ENCODE peak calls at places on chromosomes 1 and 21, in eight cellular contexts. X is HAP-1, Q is heart left ventricle, R is MM.1S, D is hepatocyte, T is testis, L is thoracic aorta, J is SJCRH30. C is an unnamed sample. For H3K4me1, the result is how much of the 10 kb centered on the place peaks cover.

GRCh38 chr1:19133360-19133759 is 76.7 kb downstream of the UBR4 start:
- DNase-seq in X (no peak), Q (no peak), R (no peak), D (no peak), T (no peak), L (no peak), J (no peak), C (no peak)

GRCh38 chr1:33762099-33762830 is 101.6 kb upstream of the HMGB4 start:
- DNase-seq in X (no peak), Q (no peak), R (no peak), D (no peak), T (peak), L (no peak), J (no peak), C (no peak)

GRCh38 chr1:59076612-59077011 is 220.3 kb upstream of the FGGY start:
- DNase-seq in X (no peak), Q (no peak), R (no peak), D (no peak), T (no peak), L (no peak), J (no peak), C (no peak)

GRCh38 chr1:186626533-186626932 is 53.7 kb downstream of the PTGS2 start:
- DNase-seq in X (no peak), Q (no peak), R (peak), D (no peak), T (no peak), L (no peak), J (no peak), C (no peak)

GRCh38 chr21:45270306-45270821 is 17.3 kb downstream of the POFUT2 start:
- DNase-seq in X (no peak), Q (no peak), R (no peak), D (no peak), T (peak), L (no peak), J (no peak), C (peak)

GRCh38 chr1:44460107-44460885 is 55.2 kb downstream of the RNF220 start:
- DNase-seq in X (no peak), Q (no peak), R (no peak), D (no peak), T (peak), L (no peak), J (no peak), C (no peak)

GRCh38 chr21:39674794-39675193 is 62.1 kb downstream of the B3GALT5 start:
- DNase-seq in X (no peak), Q (no peak), R (no peak), D (peak), T (no peak), L (no peak), J (no peak), C (no peak)

GRCh38 chr1:209291715-209292114 is 291.8 kb upstream of the CAMK1G start:
- DNase-seq in X (no peak), Q (no peak), R (no peak), D (no peak), T (no peak), L (no peak), J (peak), C (no peak)

GRCh38 chr1:232634086-232634485 is 4.2 kb upstream of the SIPA1L2 start:
- DNase-seq in X (no peak), Q (no peak), R (peak), D (no peak), T (peak), L (no peak), J (no peak), C (no peak)

GRCh38 chr1:111615874-111616715 is 3.5 kb upstream of the RAP1A start:
- DNase-seq in X (no peak), Q (no peak), R (peak), D (no peak), T (no peak), L (no peak), J (no peak), C (no peak)

GRCh38 chr1:26911399-26912146 is 2.2 kb downstream of the NR0B2 start:
- DNase-seq in X (no peak), Q (no peak), R (no peak), D (no peak), T (no peak), L (no peak), J (no peak), C (no peak)

GRCh38 chr1:150017206-150017750 is 6.8 kb upstream of the OTUD7B start:
- DNase-seq in X (no peak), Q (no peak), R (no peak), D (peak), T (no peak), L (no peak), J (no peak), C (no peak)

GRCh38 chr1:18556364-18556763 is 74.3 kb upstream of the PAX7 start:
- DNase-seq in X (peak), Q (no peak), R (no peak), D (no peak), T (peak), L (no peak), J (no peak), C (no peak)

GRCh38 chr1:154572433-154573167 is 5.0 kb downstream of the CHRNB2 start:
- DNase-seq in X (no peak), Q (no peak), R (no peak), D (no peak), T (no peak), L (no peak), J (peak), C (no peak)

GRCh38 chr21:43919871-43920801 is 55.1 kb downstream of the AGPAT3 start:
- DNase-seq in X (no peak), Q (no peak), R (no peak), D (peak), T (no peak), L (no peak), J (no peak), C (no peak)

GRCh38 chr1:213914351-213914750 is 73.4 kb upstream of the PROX1 start:
- DNase-seq in X (no peak), Q (no peak), R (no peak), D (no peak), T (no peak), L (no peak), J (peak), C (no peak)

GRCh38 chr1:169044971-169045370 is 61.5 kb upstream of the ATP1B1 start:
- DNase-seq in X (no peak), Q (no peak), R (no peak), D (no peak), T (no peak), L (no peak), J (no peak), C (no peak)

GRCh38 chr1:225882008-225882698 is at the start of gene TMEM63A:
- DNase-seq in X (peak), Q (peak), R (peak), D (peak), T (peak), L (peak), J (peak), C (peak)

GRCh38 chr1:116769561-116769977 is 15.3 kb downstream of the CD2 start:
- DNase-seq in X (no peak), Q (no peak), R (peak), D (no peak), T (no peak), L (no peak), J (no peak), C (no peak)

GRCh38 chr1:72567511-72567910 is 285.2 kb upstream of the NEGR1 start:
- DNase-seq in X (no peak), Q (no peak), R (peak), D (peak), T (no peak), L (no peak), J (no peak), C (no peak)

GRCh38 chr21:45140346-45140940 is 66.1 kb downstream of the ADARB1 start:
- DNase-seq in X (peak), Q (peak), R (peak), D (peak), T (peak), L (no peak), J (peak), C (no peak)

GRCh38 chr1:78375996-78376395 is 114.8 kb upstream of the PTGFR start:
- DNase-seq in X (no peak), Q (no peak), R (peak), D (no peak), T (no peak), L (no peak), J (no peak), C (no peak)

DNA sequence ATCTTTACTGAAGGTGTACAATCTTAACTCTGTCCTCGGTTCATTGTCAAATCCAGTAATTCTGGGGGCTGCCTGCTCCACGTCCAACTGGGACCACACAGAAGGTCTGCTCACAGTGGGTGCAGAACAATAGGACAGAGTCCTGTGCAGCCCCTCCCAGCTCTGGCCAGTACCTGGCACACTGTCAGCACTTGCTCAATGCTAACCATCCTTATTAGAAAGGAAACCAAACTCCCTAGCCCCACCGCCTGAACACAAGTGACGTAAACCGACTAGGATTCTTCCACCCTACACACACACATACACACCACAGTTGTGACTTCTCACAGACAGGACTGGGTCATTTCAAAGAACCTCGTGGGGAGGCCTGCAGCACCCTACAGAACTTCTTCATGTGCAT is 5.2 kb downstream of the BCAR3 start:
- DNase-seq in X (no peak), Q (peak), R (no peak), D (no peak), T (no peak), L (no peak), J (no peak), C (no peak)
- H3K4me1 ChIP-seq in X (under half), Q (half or more), R (under half), D (half or more), T (under half), L (under half), J (under half), C (half or more)

DNA sequence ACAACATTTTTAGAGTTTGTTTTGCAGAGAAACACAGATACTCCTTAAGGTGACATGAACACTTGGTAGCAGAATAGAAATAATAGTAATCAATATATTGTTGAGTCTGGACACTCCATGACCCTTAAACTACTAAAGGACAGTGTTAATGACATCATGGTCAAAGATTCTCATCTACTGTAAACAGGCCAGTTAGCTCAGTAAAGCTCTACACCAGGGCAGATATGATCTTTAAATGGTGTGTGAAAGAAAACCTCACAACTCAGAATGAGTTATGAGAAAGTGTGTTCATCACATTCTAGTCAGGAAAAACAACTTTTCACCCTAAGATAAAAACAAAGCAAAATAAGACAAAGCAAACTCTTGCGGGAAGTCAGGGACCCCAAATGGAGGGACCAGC is 58.1 kb upstream of the ADAMTS5 start:
- DNase-seq in X (no peak), Q (no peak), R (no peak), D (no peak), T (no peak), L (no peak), J (no peak), C (no peak)
- H3K4me1 ChIP-seq in X (under half), Q (under half), R (under half), D (under half), T (under half), L (under half), J (under half), C (under half)

DNA sequence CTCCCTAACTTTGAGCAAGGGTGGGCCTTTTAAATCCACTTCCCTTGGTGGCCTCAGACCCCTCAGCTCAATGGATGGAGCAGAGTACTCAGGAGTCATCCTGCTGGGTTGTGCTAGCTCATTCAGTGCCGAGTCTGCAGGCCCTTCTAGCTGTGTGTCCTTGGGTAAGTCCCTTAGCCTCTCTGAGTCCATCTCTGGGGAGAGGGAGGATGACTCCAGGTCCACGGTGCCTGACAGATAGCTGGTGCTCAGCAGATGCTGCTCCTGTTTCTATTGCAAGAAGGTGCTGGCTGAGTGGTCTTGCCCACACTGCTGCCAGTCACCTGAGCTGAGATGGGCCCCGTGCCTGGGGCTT is 11.0 kb downstream of the LDLRAP1 start:
- DNase-seq in X (no peak), Q (no peak), R (no peak), D (no peak), T (no peak), L (no peak), J (no peak), C (no peak)
- H3K4me1 ChIP-seq in X (under half), Q (half or more), R (half or more), D (under half), T (under half), L (under half), J (under half), C (under half)

DNA sequence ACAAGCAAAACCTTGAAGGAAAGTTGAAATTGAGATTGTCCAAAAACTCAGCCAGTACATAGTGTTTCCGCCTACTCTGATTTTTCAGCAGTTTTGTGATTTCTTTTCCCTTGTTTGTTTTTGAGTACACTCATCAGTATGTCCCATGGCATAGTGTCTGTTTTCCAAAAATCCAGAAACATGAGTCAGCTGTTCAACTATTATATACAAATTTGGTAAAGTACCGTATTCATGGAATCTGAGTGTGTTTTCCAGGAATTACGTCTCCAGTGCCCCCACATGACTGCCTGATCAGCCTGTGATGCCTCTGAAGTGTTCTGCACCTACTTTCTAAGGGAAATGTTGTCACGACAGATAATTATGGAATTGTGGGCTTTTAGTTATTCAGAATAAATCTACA is 186.8 kb downstream of the LTN1 start:
- DNase-seq in X (no peak), Q (no peak), R (no peak), D (no peak), T (peak), L (peak), J (no peak), C (no peak)
- H3K4me1 ChIP-seq in X (under half), Q (under half), R (under half), D (under half), T (under half), L (under half), J (under half), C (under half)

GRCh38 chr1:88892146-88892877 is 945 bp upstream of the GTF2B start:
- DNase-seq in X (no peak), Q (no peak), R (peak), D (no peak), T (peak), L (no peak), J (peak), C (no peak)

GRCh38 chr1:88891318-88892145 is at the start of gene GTF2B:
- DNase-seq in X (peak), Q (peak), R (peak), D (peak), T (peak), L (peak), J (peak), C (peak)

GRCh38 chr1:88900883-88901282 is 9.5 kb upstream of the GTF2B start:
- DNase-seq in X (no peak), Q (no peak), R (no peak), D (no peak), T (no peak), L (no peak), J (no peak), C (no peak)

DNA sequence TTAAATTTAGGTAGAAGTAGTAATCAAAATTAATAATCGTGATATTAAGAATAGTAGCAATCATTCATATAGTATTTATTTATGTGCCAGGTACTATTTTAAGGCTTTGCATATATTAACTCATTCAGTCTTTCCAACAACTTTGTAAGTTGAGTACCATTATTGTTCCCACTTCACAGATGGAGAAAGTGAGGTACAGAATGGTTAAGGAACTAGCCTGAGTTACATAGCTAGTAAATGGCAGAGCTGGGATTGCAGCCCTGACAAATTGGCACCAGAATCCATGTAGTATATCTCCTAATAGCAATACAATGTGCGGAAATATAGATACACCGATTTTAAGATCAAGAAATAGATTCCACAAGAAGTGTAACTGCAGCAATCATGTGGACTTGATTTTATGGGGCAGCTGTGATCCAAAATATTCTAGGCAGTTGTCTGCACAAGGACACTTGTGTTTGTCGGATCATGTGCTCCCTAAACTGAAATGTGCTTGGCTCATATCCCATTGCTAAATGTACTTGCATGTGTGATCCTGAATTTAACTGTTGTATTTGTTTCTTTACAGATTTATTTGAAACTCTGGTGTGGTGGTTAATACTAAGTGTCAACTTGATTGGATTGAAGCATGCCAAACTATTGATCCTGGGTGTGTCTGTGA is 5.8 kb upstream of the GTF2B start:
- DNase-seq in X (no peak), Q (no peak), R (no peak), D (no peak), T (no peak), L (no peak), J (no peak), C (no peak)
- H3K4me1 ChIP-seq in X (under half), Q (under half), R (under half), D (under half), T (under half), L (under half), J (under half), C (under half)

DNA sequence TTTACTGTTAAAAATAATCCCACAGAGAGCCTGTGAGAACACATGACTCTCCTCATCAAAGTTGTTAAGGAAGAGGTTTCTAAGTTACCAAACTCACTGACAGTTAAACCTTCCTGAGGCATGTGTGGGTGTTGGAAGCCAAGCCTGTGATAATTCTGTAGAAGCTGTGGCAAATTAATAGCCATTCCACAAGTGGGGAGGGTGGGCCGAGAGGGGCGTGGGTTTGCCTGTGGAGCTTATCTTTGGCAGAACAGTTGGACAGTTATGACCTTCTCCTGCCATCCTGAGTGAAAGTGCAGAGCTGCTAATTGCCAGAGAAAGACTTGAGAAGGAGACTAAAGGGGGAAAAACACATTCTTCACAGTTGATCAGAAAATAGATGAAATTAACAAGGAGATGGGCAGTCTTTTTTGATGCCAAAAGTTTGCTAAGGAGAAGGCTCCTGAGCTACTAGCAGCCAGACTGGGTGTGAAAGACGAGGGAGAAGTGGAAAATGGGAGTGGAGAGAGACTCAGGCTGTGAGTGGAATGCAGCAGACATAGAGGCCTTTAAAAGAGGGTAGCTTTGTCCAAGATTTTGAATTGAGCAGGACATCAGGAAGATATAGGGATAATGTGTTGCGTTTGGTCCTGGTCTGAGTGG is 1.6 kb upstream of the PLA2G2C start:
- DNase-seq in X (no peak), Q (no peak), R (no peak), D (no peak), T (no peak), L (no peak), J (no peak), C (no peak)
- H3K4me1 ChIP-seq in X (under half), Q (under half), R (under half), D (under half), T (under half), L (under half), J (under half), C (under half)

GRCh38 chr1:244237445-244237844 is 186.4 kb downstream of the ZBTB18 start:
- DNase-seq in X (no peak), Q (no peak), R (no peak), D (no peak), T (no peak), L (no peak), J (no peak), C (peak)
- H3K4me1 ChIP-seq in X (under half), Q (under half), R (under half), D (under half), T (under half), L (under half), J (under half), C (under half)

GRCh38 chr1:234722904-234723588 is 113.1 kb upstream of the IRF2BP2 start:
- DNase-seq in X (no peak), Q (peak), R (no peak), D (peak), T (peak), L (peak), J (peak), C (peak)

GRCh38 chr1:234722267-234722704 is 112.3 kb upstream of the IRF2BP2 start:
- DNase-seq in X (no peak), Q (no peak), R (no peak), D (no peak), T (no peak), L (no peak), J (peak), C (no peak)

GRCh38 chr1:234726359-234726836 is 116.4 kb upstream of the IRF2BP2 start:
- DNase-seq in X (no peak), Q (peak), R (no peak), D (no peak), T (peak), L (no peak), J (peak), C (peak)

GRCh38 chr1:234725177-234726132 is 115.5 kb upstream of the IRF2BP2 start:
- DNase-seq in X (no peak), Q (peak), R (no peak), D (no peak), T (no peak), L (no peak), J (no peak), C (no peak)

GRCh38 chr1:234724517-234725176 is 114.7 kb upstream of the IRF2BP2 start:
- DNase-seq in X (no peak), Q (peak), R (no peak), D (no peak), T (peak), L (peak), J (no peak), C (peak)
- H3K4me1 ChIP-seq in X (under half), Q (half or more), R (under half), D (half or more), T (half or more), L (half or more), J (under half), C (half or more)

C was measured in suprapubic skin.